ENCODE peak calls at places on chromosomes 5 and 9, in five cellular contexts. C, O, Z, G and H are unnamed samples.

GRCh38 chr9:137227057-137227852 is at the start of gene RNF224:
- DNase-seq in C (peak), O (peak), Z (peak), G (peak), H (peak)

GRCh38 chr9:25678147-25678666 is at the start of gene TUSC1:
- DNase-seq in C (peak), O (peak), Z (peak), G (no peak), H (peak)

GRCh38 chr9:95370064-95370463 is 52.6 kb upstream of the FANCC start:
- DNase-seq in C (no peak), O (no peak), Z (no peak), G (no peak), H (no peak)

GRCh38 chr5:76342474-76342873 is 60.6 kb upstream of the IQGAP2 start:
- DNase-seq in C (no peak), O (no peak), Z (no peak), G (no peak), H (no peak)

GRCh38 chr9:120870206-120870605 is 6.8 kb downstream of the PHF19 start:
- DNase-seq in C (no peak), O (no peak), Z (no peak), G (no peak), H (no peak)

GRCh38 chr5:34735436-34736426 is 79.6 kb downstream of the RAI14 start:
- DNase-seq in C (no peak), O (no peak), Z (no peak), G (no peak), H (no peak)

GRCh38 chr5:154502180-154502579 is 24.2 kb upstream of the HAND1 start:
- DNase-seq in C (no peak), O (no peak), Z (no peak), G (no peak), H (no peak)

GRCh38 chr9:83410701-83411100 is 127.5 kb downstream of the FRMD3 start:
- DNase-seq in C (peak), O (peak), Z (no peak), G (no peak), H (no peak)

GRCh38 chr5:13976867-13977479 is 32.5 kb upstream of the DNAH5 start:
- DNase-seq in C (peak), O (peak), Z (peak), G (no peak), H (no peak)

GRCh38 chr9:134323741-134324358 is 2.4 kb upstream of the RXRA start:
- DNase-seq in C (no peak), O (no peak), Z (no peak), G (peak), H (peak)

GRCh38 chr9:82736126-82736525 is 326.8 kb downstream of the RASEF start:
- DNase-seq in C (no peak), O (no peak), Z (no peak), G (no peak), H (no peak)

GRCh38 chr9:21395778-21396717 is 10.8 kb upstream of the IFNA2 start:
- DNase-seq in C (no peak), O (peak), Z (peak), G (peak), H (peak)

GRCh38 chr9:131282688-131283422 is 6.5 kb upstream of the FAM78A start:
- DNase-seq in C (no peak), O (no peak), Z (no peak), G (peak), H (no peak)

GRCh38 chr5:178113141-178113787 is at the start of gene N4BP3:
- DNase-seq in C (no peak), O (peak), Z (peak), G (peak), H (peak)

GRCh38 chr9:20499013-20499412 is 123.3 kb downstream of the MLLT3 start:
- DNase-seq in C (no peak), O (no peak), Z (no peak), G (no peak), H (no peak)

GRCh38 chr9:127982912-127983311 is 2.1 kb upstream of the EEIG1 start:
- DNase-seq in C (no peak), O (no peak), Z (no peak), G (no peak), H (no peak)

GRCh38 chr5:78522476-78523105 is 126.0 kb downstream of the LHFPL2 start:
- DNase-seq in C (no peak), O (no peak), Z (no peak), G (no peak), H (no peak)

GRCh38 chr9:108241384-108241783 is 614.4 kb downstream of the ACTL7B start:
- DNase-seq in C (no peak), O (no peak), Z (no peak), G (no peak), H (no peak)